ENCODE peak calls at places on chromosomes 2 and 18, in five cellular contexts. One of them, this sample, is unnamed.

GRCh38 chr2:112824701-112825099 is 11.9 kb downstream of the IL1B start:
- DNase-seq in left ventricle myocardium inferior: no peak
- DNase-seq in brain microvascular endothelial cell: no peak
- DNase-seq in RWPE2: no peak
- DNase-seq in AG10803: no peak
- DNase-seq in this sample: no peak

GRCh38 chr2:190359896-190360376 is 16.5 kb downstream of the INPP1 start:
- DNase-seq in left ventricle myocardium inferior: peak
- DNase-seq in brain microvascular endothelial cell: peak
- DNase-seq in RWPE2: no peak
- DNase-seq in AG10803: peak
- DNase-seq in this sample: peak

GRCh38 chr2:189673661-189674373 is 653 bp upstream of the ANKAR start:
- DNase-seq in left ventricle myocardium inferior: no peak
- DNase-seq in brain microvascular endothelial cell: no peak
- DNase-seq in RWPE2: no peak
- DNase-seq in AG10803: no peak
- DNase-seq in this sample: no peak

GRCh38 chr2:217943379-217944321 is 59.1 kb downstream of the TNS1 start:
- DNase-seq in left ventricle myocardium inferior: peak
- DNase-seq in brain microvascular endothelial cell: peak
- DNase-seq in RWPE2: no peak
- DNase-seq in AG10803: peak
- DNase-seq in this sample: peak

GRCh38 chr2:227447606-227448005 is 24.4 kb upstream of the AGFG1 start:
- DNase-seq in left ventricle myocardium inferior: no peak
- DNase-seq in brain microvascular endothelial cell: peak
- DNase-seq in RWPE2: no peak
- DNase-seq in AG10803: peak
- DNase-seq in this sample: peak

GRCh38 chr2:140863713-140864112 is 1267.1 kb downstream of the LRP1B start:
- DNase-seq in left ventricle myocardium inferior: no peak
- DNase-seq in brain microvascular endothelial cell: peak
- DNase-seq in RWPE2: no peak
- DNase-seq in AG10803: peak
- DNase-seq in this sample: peak

GRCh38 chr2:9558948-9559381 is 3.3 kb upstream of the ADAM17 start:
- DNase-seq in left ventricle myocardium inferior: no peak
- DNase-seq in brain microvascular endothelial cell: peak
- DNase-seq in RWPE2: peak
- DNase-seq in AG10803: peak
- DNase-seq in this sample: peak

GRCh38 chr2:70531419-70532130 is 22.1 kb downstream of the TGFA start:
- DNase-seq in left ventricle myocardium inferior: no peak
- DNase-seq in brain microvascular endothelial cell: no peak
- DNase-seq in RWPE2: no peak
- DNase-seq in AG10803: no peak
- DNase-seq in this sample: no peak

GRCh38 chr2:114729025-114729424 is 286.6 kb downstream of the DPP10 start:
- DNase-seq in left ventricle myocardium inferior: no peak
- DNase-seq in brain microvascular endothelial cell: no peak
- DNase-seq in RWPE2: no peak
- DNase-seq in AG10803: no peak
- DNase-seq in this sample: no peak

GRCh38 chr2:85255456-85255812 is 72.4 kb downstream of the TGOLN2 start:
- DNase-seq in left ventricle myocardium inferior: no peak
- DNase-seq in brain microvascular endothelial cell: no peak
- DNase-seq in RWPE2: no peak
- DNase-seq in AG10803: no peak
- DNase-seq in this sample: no peak
- H3K4me3 ChIP-seq in left ventricle myocardium inferior: peak
- H3K4me3 ChIP-seq in brain microvascular endothelial cell: no peak
- H3K4me3 ChIP-seq in RWPE2: no peak
- H3K4me3 ChIP-seq in AG10803: no peak
- H3K4me3 ChIP-seq in this sample: no peak

GRCh38 chr18:57436193-57436964 is 1.2 kb downstream of the ONECUT2 start:
- DNase-seq in left ventricle myocardium inferior: no peak
- DNase-seq in brain microvascular endothelial cell: no peak
- DNase-seq in RWPE2: no peak
- DNase-seq in AG10803: no peak
- DNase-seq in this sample: no peak
- H3K4me3 ChIP-seq in left ventricle myocardium inferior: peak
- H3K4me3 ChIP-seq in brain microvascular endothelial cell: no peak
- H3K4me3 ChIP-seq in RWPE2: no peak
- H3K4me3 ChIP-seq in AG10803: no peak
- H3K4me3 ChIP-seq in this sample: no peak

GRCh38 chr18:2998644-2999043 is 14.3 kb downstream of the LPIN2 start:
- DNase-seq in left ventricle myocardium inferior: no peak
- DNase-seq in brain microvascular endothelial cell: no peak
- DNase-seq in RWPE2: no peak
- DNase-seq in AG10803: no peak
- DNase-seq in this sample: no peak
- H3K4me3 ChIP-seq in left ventricle myocardium inferior: no peak
- H3K4me3 ChIP-seq in brain microvascular endothelial cell: no peak
- H3K4me3 ChIP-seq in RWPE2: no peak
- H3K4me3 ChIP-seq in AG10803: no peak
- H3K4me3 ChIP-seq in this sample: no peak

GRCh38 chr18:76489081-76489480 is 6.0 kb downstream of the ZNF516 start:
- DNase-seq in left ventricle myocardium inferior: no peak
- DNase-seq in brain microvascular endothelial cell: no peak
- DNase-seq in RWPE2: no peak
- DNase-seq in AG10803: no peak
- DNase-seq in this sample: no peak
- H3K4me3 ChIP-seq in left ventricle myocardium inferior: no peak
- H3K4me3 ChIP-seq in brain microvascular endothelial cell: no peak
- H3K4me3 ChIP-seq in RWPE2: no peak
- H3K4me3 ChIP-seq in AG10803: peak
- H3K4me3 ChIP-seq in this sample: no peak

DNA sequence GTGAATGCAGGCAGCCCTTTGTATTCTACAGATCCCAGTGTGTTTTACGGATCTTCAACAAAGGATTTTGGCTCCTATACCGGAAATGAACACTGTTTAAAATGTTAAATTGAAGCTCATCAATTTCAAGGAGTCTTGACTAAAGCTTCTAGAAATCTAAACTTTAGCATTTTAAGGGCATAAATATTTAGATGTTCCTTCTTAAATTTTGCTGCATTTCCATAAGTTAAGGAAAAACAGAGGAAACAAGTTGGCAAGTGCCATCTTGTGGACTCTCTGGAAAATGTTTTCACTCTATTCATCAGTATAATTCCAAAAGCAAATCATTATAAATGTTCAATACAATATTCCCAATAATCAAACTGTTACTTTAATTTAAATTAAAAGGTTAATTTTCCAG is 19.6 kb downstream of the CHN1 start:
- DNase-seq in left ventricle myocardium inferior: no peak
- DNase-seq in brain microvascular endothelial cell: no peak
- DNase-seq in RWPE2: no peak
- DNase-seq in AG10803: peak
- DNase-seq in this sample: peak
- H3K4me3 ChIP-seq in left ventricle myocardium inferior: no peak
- H3K4me3 ChIP-seq in brain microvascular endothelial cell: no peak
- H3K4me3 ChIP-seq in RWPE2: no peak
- H3K4me3 ChIP-seq in AG10803: no peak
- H3K4me3 ChIP-seq in this sample: no peak

DNA sequence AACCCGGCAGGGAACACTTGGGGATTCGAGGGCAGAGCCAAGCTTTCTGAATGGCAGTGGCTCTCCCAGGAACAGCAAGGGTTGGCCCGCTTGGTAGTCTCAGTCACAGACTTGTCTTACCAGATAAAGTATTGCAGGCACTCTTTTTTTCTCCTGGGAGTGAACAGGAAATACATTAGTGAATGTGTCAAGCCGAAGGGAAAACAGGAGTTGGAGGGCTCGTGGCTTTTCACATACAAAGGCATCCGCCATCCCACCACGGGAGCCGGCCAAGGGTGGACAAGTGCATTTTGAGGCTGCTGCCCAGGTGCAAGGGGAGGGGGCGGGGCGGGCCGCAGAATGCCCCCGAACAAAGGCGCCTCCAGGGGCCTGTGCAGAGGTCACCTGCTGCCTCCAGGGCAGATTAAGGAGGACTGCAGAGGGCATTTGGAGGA is 163.3 kb upstream of the SIX3 start:
- DNase-seq in left ventricle myocardium inferior: no peak
- DNase-seq in brain microvascular endothelial cell: no peak
- DNase-seq in RWPE2: no peak
- DNase-seq in AG10803: no peak
- DNase-seq in this sample: no peak
- H3K4me3 ChIP-seq in left ventricle myocardium inferior: no peak
- H3K4me3 ChIP-seq in brain microvascular endothelial cell: no peak
- H3K4me3 ChIP-seq in RWPE2: no peak
- H3K4me3 ChIP-seq in AG10803: no peak
- H3K4me3 ChIP-seq in this sample: no peak

This sample was measured in choroid plexus epithelial cell.